ENCODE peak calls at places on chromosome 14, in four cellular contexts. One of them, this sample, is unnamed.

GRCh38 chr14:94601961-94602391 is 10.2 kb upstream of the SERPINA3 start:
- DNase-seq in K562: peak
- DNase-seq in WTC11: no peak
- DNase-seq in H1: no peak
- DNase-seq in this sample: no peak

GRCh38 chr14:59100203-59100602 is 88.3 kb upstream of the DAAM1 start:
- DNase-seq in H1: no peak
- DNase-seq in K562: no peak
- DNase-seq in WTC11: no peak
- DNase-seq in this sample: no peak

GRCh38 chr14:23816371-23816770 is 137.2 kb upstream of the DHRS4 start:
- DNase-seq in H1: no peak
- DNase-seq in WTC11: no peak
- DNase-seq in K562: no peak
- DNase-seq in this sample: no peak

GRCh38 chr14:55240526-55241178 is 30.6 kb upstream of the FBXO34 start:
- DNase-seq in H1: no peak
- DNase-seq in K562: no peak
- DNase-seq in WTC11: peak
- DNase-seq in this sample: peak

GRCh38 chr14:50605776-50606175 is 45.8 kb downstream of the ATL1 start:
- DNase-seq in WTC11: no peak
- DNase-seq in H1: no peak
- DNase-seq in K562: no peak
- DNase-seq in this sample: no peak

GRCh38 chr14:71143391-71144290 is 236.4 kb downstream of the PCNX1 start:
- DNase-seq in H1: no peak
- DNase-seq in K562: peak
- DNase-seq in WTC11: no peak
- DNase-seq in this sample: no peak

GRCh38 chr14:61444215-61444768 is 122.9 kb downstream of the PRKCH start:
- DNase-seq in K562: no peak
- DNase-seq in H1: no peak
- DNase-seq in WTC11: no peak
- DNase-seq in this sample: no peak

GRCh38 chr14:35506461-35506860 is 27.5 kb upstream of the INSM2 start:
- DNase-seq in WTC11: no peak
- DNase-seq in K562: no peak
- DNase-seq in H1: no peak
- DNase-seq in this sample: no peak

GRCh38 chr14:59306775-59307174 is 118.3 kb downstream of the DAAM1 start:
- DNase-seq in K562: no peak
- DNase-seq in WTC11: no peak
- DNase-seq in H1: no peak
- DNase-seq in this sample: no peak

DNA sequence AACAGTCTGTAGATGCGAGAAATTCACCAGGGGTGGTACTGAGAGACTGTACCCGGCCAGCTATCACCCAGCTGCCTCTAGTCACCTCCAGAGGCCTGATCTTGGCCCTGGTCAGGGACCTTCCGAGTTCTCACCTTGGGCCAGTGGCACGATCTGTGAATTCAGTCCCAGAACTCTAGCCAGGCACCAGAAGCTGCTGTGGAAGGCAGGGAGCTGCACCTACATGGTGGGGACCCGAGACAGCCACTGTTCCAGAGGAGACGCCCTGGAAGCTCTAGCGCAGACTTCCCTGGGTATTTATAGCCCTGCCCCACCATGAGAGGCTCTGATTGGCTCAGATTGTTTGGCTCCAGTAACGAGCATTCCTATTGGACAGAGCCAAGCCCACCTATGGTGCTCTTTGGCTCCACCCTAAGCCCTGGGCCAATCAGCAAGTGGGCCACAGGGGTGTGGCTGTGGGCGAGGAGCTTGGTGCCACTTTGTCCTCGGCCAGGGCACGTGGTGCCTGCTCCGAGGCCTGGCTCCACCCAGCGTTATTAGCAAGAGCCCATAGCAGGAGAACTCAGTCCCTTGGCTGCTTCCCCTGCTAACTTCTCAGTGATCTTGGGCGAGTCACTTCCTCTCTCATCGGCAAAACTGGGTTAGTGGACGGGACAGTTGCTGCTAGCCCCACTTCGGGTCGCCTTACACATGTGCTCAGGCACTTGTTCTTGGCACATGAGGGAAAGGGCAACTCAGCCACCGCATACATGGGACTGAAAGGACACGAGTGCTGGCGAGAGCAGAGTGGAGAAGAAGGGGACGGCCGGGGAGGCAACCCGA is 89.0 kb upstream of the BCL11B start:
- DNase-seq in H1: no peak
- DNase-seq in WTC11: no peak
- DNase-seq in K562: peak
- DNase-seq in this sample: peak
- TF ChIP-seq CTCF in H1: no peak
- TF ChIP-seq CTCF in WTC11: no peak
- TF ChIP-seq CTCF in K562: no peak
- TF ChIP-seq CTCF in this sample: no peak

GRCh38 chr14:105091335-105092123 is 26.3 kb upstream of the GPR132 start:
- DNase-seq in WTC11: no peak
- DNase-seq in H1: no peak
- DNase-seq in K562: no peak
- DNase-seq in this sample: no peak

GRCh38 chr14:105087963-105088811 is 23.0 kb upstream of the GPR132 start:
- DNase-seq in K562: peak
- DNase-seq in WTC11: peak
- DNase-seq in H1: no peak
- DNase-seq in this sample: peak

GRCh38 chr14:105090493-105091334 is 25.5 kb upstream of the GPR132 start:
- DNase-seq in WTC11: peak
- DNase-seq in K562: peak
- DNase-seq in H1: peak
- DNase-seq in this sample: peak

GRCh38 chr14:105088812-105089745 is 23.8 kb upstream of the GPR132 start:
- DNase-seq in K562: no peak
- DNase-seq in WTC11: no peak
- DNase-seq in H1: no peak
- DNase-seq in this sample: no peak

DNA sequence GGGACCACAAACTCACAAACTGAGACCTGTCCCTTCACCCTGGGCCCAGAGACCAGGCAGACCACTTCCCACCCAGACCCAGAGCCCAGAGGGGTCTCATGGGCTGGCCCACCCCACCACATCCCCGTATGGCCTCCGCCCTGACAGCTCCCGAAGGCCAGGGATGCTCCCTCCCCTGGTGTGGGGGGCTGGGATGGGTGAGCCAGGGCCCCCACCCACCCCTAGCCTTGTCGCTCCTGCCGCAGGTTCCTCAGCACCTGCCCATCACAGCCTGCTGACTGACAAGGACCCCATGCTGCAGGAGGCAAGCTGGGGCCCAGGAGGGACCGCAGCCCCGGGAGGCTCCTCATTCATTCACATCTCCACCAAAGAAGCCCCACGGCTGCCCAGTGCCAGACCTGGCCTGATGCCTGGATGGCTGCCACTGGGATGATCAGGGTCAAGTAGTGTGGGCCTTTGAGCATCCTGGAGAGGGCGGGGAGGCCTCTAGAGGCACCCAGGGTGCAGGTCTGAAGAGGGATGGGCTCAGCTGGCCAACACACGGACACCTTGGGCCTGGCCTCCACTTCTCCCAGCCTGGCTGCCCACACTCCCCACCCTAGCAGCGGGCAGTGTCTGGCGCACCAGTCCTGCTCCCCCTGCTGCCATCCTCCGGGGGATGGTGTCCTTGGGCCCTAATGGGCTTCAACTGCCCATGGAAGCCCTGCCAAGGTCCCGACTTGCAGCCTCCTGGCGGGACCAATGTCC is 24.7 kb upstream of the GPR132 start:
- DNase-seq in WTC11: no peak
- DNase-seq in H1: no peak
- DNase-seq in K562: no peak
- DNase-seq in this sample: no peak
- TF ChIP-seq TEAD4 in WTC11: no peak
- TF ChIP-seq TEAD4 in H1: no peak
- TF ChIP-seq TEAD4 in K562: no peak
- TF ChIP-seq TEAD4 in this sample: no peak

GRCh38 chr14:21852061-21852664 is 178.5 kb upstream of the OR4E1 start:
- DNase-seq in K562: peak
- DNase-seq in WTC11: peak
- DNase-seq in H1: peak
- DNase-seq in this sample: peak

GRCh38 chr14:21840765-21841164 is 167.1 kb upstream of the OR4E1 start:
- DNase-seq in K562: no peak
- DNase-seq in H1: no peak
- DNase-seq in WTC11: no peak
- DNase-seq in this sample: no peak

DNA sequence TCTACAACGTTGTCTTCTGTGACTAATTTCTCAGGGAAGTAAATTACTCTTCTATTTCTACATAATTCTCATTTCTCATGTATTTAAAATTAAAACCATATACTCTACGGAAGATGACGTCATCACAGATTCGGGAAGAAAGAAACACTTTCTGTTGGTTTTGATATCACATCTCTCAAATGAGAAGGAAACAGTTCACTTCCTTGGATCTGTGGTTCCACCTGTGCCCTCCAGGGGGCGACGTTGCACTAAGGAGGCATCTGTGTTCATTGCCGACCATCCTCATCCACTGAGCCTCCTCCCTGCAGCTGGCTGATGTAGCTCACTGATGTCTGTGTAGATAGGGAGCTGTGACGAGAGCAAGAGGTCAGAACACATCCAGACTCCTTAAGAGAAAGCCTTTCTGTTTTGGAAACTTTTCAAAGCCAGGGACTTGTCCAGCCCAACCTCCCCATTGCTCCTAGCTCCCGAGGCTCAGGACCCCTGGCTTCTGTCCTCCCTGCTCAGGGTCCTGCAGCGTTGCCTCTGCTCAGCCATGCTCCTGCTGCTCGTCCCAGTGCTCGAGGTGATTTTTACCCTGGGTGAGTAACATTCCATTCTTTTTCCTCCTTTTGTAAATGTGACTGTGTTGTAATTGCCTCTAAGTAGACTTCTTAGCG is 172.7 kb upstream of the OR4E1 start:
- DNase-seq in K562: peak
- DNase-seq in WTC11: peak
- DNase-seq in H1: no peak
- DNase-seq in this sample: peak
- TF ChIP-seq CTCF in K562: peak
- TF ChIP-seq CTCF in WTC11: peak
- TF ChIP-seq CTCF in H1: peak
- TF ChIP-seq CTCF in this sample: peak

DNA sequence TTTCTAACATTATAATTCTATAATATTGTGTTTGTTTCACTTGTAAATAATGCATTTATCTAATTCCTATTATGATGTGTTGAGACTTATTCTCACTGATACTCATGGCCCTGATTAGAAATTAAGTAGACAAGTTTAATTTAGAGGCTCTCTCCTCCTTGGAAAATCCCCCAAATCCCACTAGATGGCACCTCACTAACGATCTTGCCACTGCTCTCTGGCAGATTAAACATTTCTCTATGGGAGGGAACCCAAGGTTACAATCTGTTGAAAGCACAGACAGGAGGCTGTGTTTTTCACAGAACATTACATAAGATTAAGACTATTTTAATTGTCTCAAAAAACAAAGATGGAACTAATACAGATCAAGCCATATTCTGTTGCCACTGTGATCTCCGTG is 318.7 kb downstream of the LRFN5 start:
- DNase-seq in K562: no peak
- DNase-seq in WTC11: no peak
- DNase-seq in H1: no peak
- DNase-seq in this sample: no peak
- TF ChIP-seq TEAD4 in K562: no peak
- TF ChIP-seq TEAD4 in WTC11: no peak
- TF ChIP-seq TEAD4 in H1: no peak
- TF ChIP-seq TEAD4 in this sample: no peak

GRCh38 chr14:77131871-77132486 is 9.6 kb downstream of the ZDHHC22 start:
- DNase-seq in H1: no peak
- DNase-seq in K562: no peak
- DNase-seq in WTC11: no peak
- DNase-seq in this sample: no peak
- TF ChIP-seq CTCF in H1: peak
- TF ChIP-seq CTCF in K562: no peak
- TF ChIP-seq CTCF in WTC11: no peak
- TF ChIP-seq CTCF in this sample: no peak

This sample was measured in SK-N-SH.